ENCODE peak calls at places on chromosomes 7 and 10, in five cellular contexts. Z is GM23338; S is cardiac muscle cell; K is brain microvascular endothelial cell; Y is CD8-positive, alpha-beta T cell. P is an unnamed sample.

GRCh38 chr10:59877191-59877671 is 29.1 kb downstream of the CCDC6 start:
- DNase-seq in Z (no peak), S (peak; percentile 28), K (peak; percentile 77), Y (no peak), P (no peak)

GRCh38 chr7:55593515-55594318 is 21.4 kb upstream of the VOPP1 start:
- DNase-seq in Z (peak; percentile 87), S (peak; percentile 55), K (peak; percentile 29), Y (peak; percentile 73), P (peak; percentile 43)

GRCh38 chr10:62019013-62019684 is 117.7 kb downstream of the ARID5B start:
- DNase-seq in Z (no peak), S (peak; percentile 69), K (no peak), Y (no peak), P (no peak)

GRCh38 chr10:76429642-76430041 is 998.2 kb downstream of the LRMDA start:
- DNase-seq in Z (peak; percentile 18), S (no peak), K (no peak), Y (no peak), P (peak; percentile 22)

GRCh38 chr10:58653139-58653538 is 140.5 kb downstream of the BICC1 start:
- DNase-seq in Z (no peak), S (peak; percentile 69), K (no peak), Y (no peak), P (no peak)

GRCh38 chr10:112911196-112911595 is 38.9 kb upstream of the TCF7L2 start:
- DNase-seq in Z (no peak), S (no peak), K (no peak), Y (no peak), P (no peak)

GRCh38 chr10:77405771-77406241 is 231.8 kb downstream of the KCNMA1 start:
- DNase-seq in Z (peak; percentile 80), S (peak; percentile 62), K (peak; percentile 61), Y (no peak), P (peak; percentile 93)

GRCh38 chr10:114806572-114807391 is 14.8 kb upstream of the FHIP2A start:
- DNase-seq in Z (no peak), S (peak; percentile 10), K (no peak), Y (no peak), P (no peak)

GRCh38 chr7:155052982-155053381 is 17.1 kb upstream of the HTR5A start:
- DNase-seq in Z (no peak), S (no peak), K (no peak), Y (no peak), P (no peak)

GRCh38 chr10:5291501-5292195 is 73.1 kb upstream of the UCN3 start:
- DNase-seq in Z (no peak), S (peak; percentile 90), K (peak; percentile 77), Y (peak; percentile 20), P (peak; percentile 61)

GRCh38 chr10:78974409-78975317 is 94.1 kb upstream of the ZMIZ1 start:
- DNase-seq in Z (peak; percentile 78), S (peak; percentile 88), K (peak; percentile 85), Y (peak; percentile 53), P (peak; percentile 35)
- TF ChIP-seq CTCF in Z (peak; percentile 73), S (peak; percentile 78), K (peak; percentile 83), Y (peak; percentile 24), P (peak; percentile 29)

GRCh38 chr7:102834999-102835398 is 77.8 kb upstream of the LRRC17 start:
- DNase-seq in Z (no peak), S (peak; percentile 63), K (peak; percentile 74), Y (no peak), P (no peak)
- H3K27ac ChIP-seq in Z (no peak overlapping the region), S (no peak overlapping the region), K (peak overlapping the region; percentile 58), Y (no peak overlapping the region), P (no peak overlapping the region)

GRCh38 chr10:110898391-110898790 is 20.6 kb downstream of the BBIP1 start:
- DNase-seq in Z (no peak), S (no peak), K (no peak), Y (no peak), P (no peak)
- H3K4me3 ChIP-seq in Z (no peak overlapping the region), S (no peak overlapping the region), K (no peak overlapping the region), Y (no peak overlapping the region), P (no peak overlapping the region)

GRCh38 chr10:25642736-25643135 is 291.3 kb upstream of the MYO3A start:
- DNase-seq in Z (no peak), S (no peak), K (no peak), Y (no peak), P (no peak)

GRCh38 chr10:25639646-25640045 is 294.4 kb upstream of the MYO3A start:
- DNase-seq in Z (no peak), S (peak; percentile 47), K (no peak), Y (no peak), P (no peak)

GRCh38 chr10:25641576-25641975 is 292.5 kb upstream of the MYO3A start:
- DNase-seq in Z (no peak), S (no peak), K (no peak), Y (no peak), P (no peak)
- TF ChIP-seq CTCF in Z (no peak), S (no peak), K (no peak), Y (no peak), P (no peak)

GRCh38 chr10:121551210-121551609 is 47.0 kb downstream of the FGFR2 start:
- DNase-seq in Z (no peak), S (no peak), K (no peak), Y (no peak), P (no peak)

GRCh38 chr10:121553861-121554264 is 44.4 kb downstream of the FGFR2 start:
- DNase-seq in Z (no peak), S (no peak), K (no peak), Y (no peak), P (peak; percentile 74)

GRCh38 chr10:121553455-121553854 is 44.8 kb downstream of the FGFR2 start:
- DNase-seq in Z (no peak), S (no peak), K (no peak), Y (no peak), P (no peak)

GRCh38 chr10:121556448-121556847 is 41.8 kb downstream of the FGFR2 start:
- DNase-seq in Z (no peak), S (no peak), K (no peak), Y (no peak), P (no peak)

DNA sequence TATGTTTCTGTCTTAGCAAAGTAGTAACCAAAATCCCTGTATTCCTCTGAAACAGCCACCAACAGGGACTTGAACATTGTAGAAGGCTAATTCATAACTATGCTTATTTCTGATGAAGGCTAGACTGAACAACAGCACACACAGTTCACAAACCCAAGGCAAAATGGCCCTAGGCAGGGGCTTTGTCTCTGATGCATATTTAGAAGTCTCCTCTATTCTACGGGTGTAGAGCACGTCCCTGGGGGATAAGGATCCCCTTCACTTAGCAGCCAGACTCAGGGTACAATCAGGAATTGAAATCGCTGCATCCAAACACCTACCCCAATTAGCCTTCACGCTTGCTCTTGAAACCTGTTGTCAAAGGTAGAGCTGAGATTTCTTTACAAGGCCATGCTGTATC is 45.5 kb downstream of the FGFR2 start:
- DNase-seq in Z (no peak), S (no peak), K (no peak), Y (no peak), P (no peak)
- H3K27ac ChIP-seq in Z (peak overlapping the region; percentile 46), S (no peak overlapping the region), K (no peak overlapping the region), Y (no peak overlapping the region), P (peak overlapping the region; percentile 74)

GRCh38 chr7:150384406-150385239 is 5.5 kb downstream of the ZNF775 start:
- DNase-seq in Z (no peak), S (no peak), K (no peak), Y (no peak), P (peak; percentile 4)

GRCh38 chr7:150385240-150385830 is 6.2 kb downstream of the ZNF775 start:
- DNase-seq in Z (no peak), S (no peak), K (no peak), Y (no peak), P (no peak)

GRCh38 chr7:150382844-150383225 is 3.7 kb downstream of the ZNF775 start:
- DNase-seq in Z (no peak), S (no peak), K (no peak), Y (no peak), P (no peak)

GRCh38 chr7:150382123-150382843 is 3.2 kb downstream of the ZNF775 start:
- DNase-seq in Z (no peak), S (no peak), K (no peak), Y (no peak), P (no peak)

GRCh38 chr7:150383710-150384397 is 4.7 kb downstream of the ZNF775 start:
- DNase-seq in Z (peak; percentile 97), S (no peak), K (no peak), Y (no peak), P (peak; percentile 63)
- H3K4me3 ChIP-seq in Z (peak overlapping the region; percentile 39), S (no peak overlapping the region), K (no peak overlapping the region), Y (no peak overlapping the region), P (no peak overlapping the region)

GRCh38 chr7:49245062-49245461 is 320.7 kb downstream of the CDC14C start:
- DNase-seq in Z (peak; percentile 69), S (no peak), K (no peak), Y (no peak), P (no peak)

GRCh38 chr7:49247759-49248158 is 323.4 kb downstream of the CDC14C start:
- DNase-seq in Z (peak; percentile 22), S (no peak), K (no peak), Y (no peak), P (no peak)

GRCh38 chr7:49244543-49244942 is 320.2 kb downstream of the CDC14C start:
- DNase-seq in Z (peak; percentile 87), S (no peak), K (no peak), Y (no peak), P (no peak)

GRCh38 chr7:49243521-49243920 is 319.2 kb downstream of the CDC14C start:
- DNase-seq in Z (peak; percentile 61), S (no peak), K (no peak), Y (no peak), P (no peak)
- TF ChIP-seq CTCF in Z (peak; percentile 85), S (no peak), K (no peak), Y (no peak), P (no peak)